ENCODE peak calls at places on chromosomes 7 and 10, in four cellular contexts. M is mammary epithelial cell, R is ascending aorta, J is dorsolateral prefrontal cortex. Q is an unnamed sample.

GRCh38 chr7:101632641-101633040 is 3.5 kb upstream of the MYL10 start:
- DNase-seq in M (no peak), R (no peak), J (no peak), Q (no peak)

GRCh38 chr10:22733992-22734391 is 19.6 kb upstream of the PIP4K2A start:
- DNase-seq in M (no peak), R (no peak), J (no peak), Q (no peak)

GRCh38 chr7:37031571-37032257 is 307.4 kb upstream of the AOAH start:
- DNase-seq in M (peak; percentile 97), R (peak; percentile 68), J (peak; percentile 87), Q (no peak)

GRCh38 chr7:99618726-99619125 is 2.0 kb downstream of the ZSCAN25 start:
- DNase-seq in M (peak; percentile 96), R (no peak), J (no peak), Q (no peak)

GRCh38 chr7:149799397-149800168 is 26.2 kb upstream of the ZNF467 start:
- DNase-seq in M (no peak), R (no peak), J (no peak), Q (peak; percentile 71)

GRCh38 chr10:34658934-34659333 is 156.2 kb downstream of the PARD3 start:
- DNase-seq in M (no peak), R (no peak), J (no peak), Q (no peak)

GRCh38 chr7:101605611-101606010 is 23.5 kb downstream of the MYL10 start:
- DNase-seq in M (no peak), R (no peak), J (no peak), Q (no peak)

GRCh38 chr7:108034586-108034985 is 31.6 kb upstream of the LAMB1 start:
- DNase-seq in M (no peak), R (no peak), J (no peak), Q (no peak)

GRCh38 chr7:48084727-48085432 is 4.2 kb upstream of the UPP1 start:
- DNase-seq in M (peak; percentile 98), R (peak; percentile 76), J (no peak), Q (peak; percentile 54)

GRCh38 chr7:2863461-2864066 is 19.5 kb upstream of the GNA12 start:
- DNase-seq in M (peak; percentile 92), R (peak; percentile 76), J (peak; percentile 34), Q (peak; percentile 21)

GRCh38 chr7:48962821-48963505 is 38.6 kb downstream of the CDC14C start:
- DNase-seq in M (no peak), R (no peak), J (no peak), Q (no peak)

GRCh38 chr10:80599424-80599847 is 61.7 kb downstream of the SH2D4B start:
- DNase-seq in M (peak; percentile 25), R (no peak), J (no peak), Q (peak; percentile 51)

GRCh38 chr10:67520924-67521520 is 175.0 kb downstream of the CTNNA3 start:
- DNase-seq in M (peak; percentile 42), R (no peak), J (peak; percentile 40), Q (no peak)

GRCh38 chr10:28892818-28893547 is 215.7 kb downstream of the BAMBI start:
- DNase-seq in M (peak; percentile 47), R (no peak), J (no peak), Q (no peak)

GRCh38 chr7:151763420-151763984 is 113.4 kb downstream of the PRKAG2 start:
- DNase-seq in M (no peak), R (no peak), J (no peak), Q (no peak)

GRCh38 chr7:29408841-29409243 is 154.8 kb upstream of the PRR15 start:
- DNase-seq in M (peak; percentile 70), R (no peak), J (peak; percentile 65), Q (peak; percentile 69)

GRCh38 chr10:61957806-61958205 is 56.3 kb downstream of the ARID5B start:
- DNase-seq in M (no peak), R (no peak), J (no peak), Q (no peak)

GRCh38 chr7:157585113-157585861 is 248.5 kb downstream of the DNAJB6 start:
- DNase-seq in M (no peak), R (no peak), J (no peak), Q (no peak)

GRCh38 chr10:120942806-120943413 is 91.7 kb downstream of the WDR11 start:
- DNase-seq in M (peak; percentile 67), R (no peak), J (peak; percentile 88), Q (peak; percentile 58)

GRCh38 chr10:32846974-32847373 is 111.1 kb downstream of the ITGB1 start:
- DNase-seq in M (no peak), R (no peak), J (no peak), Q (no peak)

GRCh38 chr7:45595809-45596664 is 21.9 kb downstream of the ADCY1 start:
- DNase-seq in M (no peak), R (no peak), J (no peak), Q (no peak)

GRCh38 chr10:97676770-97677581 is 10.1 kb downstream of the AVPI1 start:
- DNase-seq in M (peak; percentile 52), R (no peak), J (no peak), Q (peak; percentile 27)

GRCh38 chr10:61662794-61663259 is at the start of gene CABCOCO1:
- DNase-seq in M (peak; percentile 11), R (no peak), J (peak; percentile 60), Q (no peak)

GRCh38 chr7:36309716-36310115 is 79.9 kb upstream of the ANLN start:
- DNase-seq in M (no peak), R (no peak), J (no peak), Q (no peak)

GRCh38 chr10:77666821-77667220 is 29.2 kb upstream of the KCNMA1 start:
- DNase-seq in M (peak; percentile 39), R (no peak), J (no peak), Q (no peak)

GRCh38 chr7:151383638-151384351 is 26.0 kb downstream of the WDR86 start:
- DNase-seq in M (peak; percentile 72), R (no peak), J (no peak), Q (no peak)

GRCh38 chr10:125091891-125092290 is 68.5 kb downstream of the CTBP2 start:
- DNase-seq in M (no peak), R (no peak), J (no peak), Q (no peak)

GRCh38 chr10:77131214-77131613 is 506.4 kb downstream of the KCNMA1 start:
- DNase-seq in M (peak; percentile 77), R (no peak), J (no peak), Q (no peak)

GRCh38 chr7:44309271-44310091 is 15.9 kb downstream of the CAMK2B start:
- DNase-seq in M (no peak), R (no peak), J (no peak), Q (peak; percentile 33)

GRCh38 chr7:14507617-14508016 is 394.9 kb downstream of the DGKB start:
- DNase-seq in M (peak; percentile 94), R (no peak), J (no peak), Q (no peak)

GRCh38 chr7:20435305-20435704 is 104.6 kb downstream of the ITGB8 start:
- DNase-seq in M (no peak), R (no peak), J (no peak), Q (no peak)

GRCh38 chr10:71081912-71082311 is 130.5 kb upstream of the UNC5B start:
- DNase-seq in M (no peak), R (no peak), J (no peak), Q (no peak)

GRCh38 chr7:151113344-151114150 is 27.3 kb downstream of the AGAP3 start:
- DNase-seq in M (peak; percentile 88), R (no peak), J (no peak), Q (no peak)

GRCh38 chr7:46028246-46028645 is 107.2 kb upstream of the IGFBP3 start:
- DNase-seq in M (no peak), R (no peak), J (no peak), Q (no peak)

GRCh38 chr7:82598958-82599357 is 155.4 kb upstream of the CACNA2D1 start:
- DNase-seq in M (peak; percentile 33), R (no peak), J (no peak), Q (no peak)

GRCh38 chr7:143381427-143382125 is 431 bp downstream of the ZYX start:
- DNase-seq in M (peak; percentile 54), R (no peak), J (peak; percentile 69), Q (no peak)

GRCh38 chr10:131996508-131997365 is 15.0 kb upstream of the BNIP3 start:
- DNase-seq in M (no peak), R (no peak), J (peak; percentile 44), Q (no peak)

GRCh38 chr7:29345590-29345989 is 151.0 kb downstream of the CHN2 start:
- DNase-seq in M (peak; percentile 29), R (no peak), J (peak; percentile 78), Q (peak; percentile 55)

GRCh38 chr7:108497082-108497725 is 28.7 kb downstream of the PNPLA8 start:
- DNase-seq in M (peak; percentile 42), R (no peak), J (peak; percentile 58), Q (peak; percentile 18)

DNA sequence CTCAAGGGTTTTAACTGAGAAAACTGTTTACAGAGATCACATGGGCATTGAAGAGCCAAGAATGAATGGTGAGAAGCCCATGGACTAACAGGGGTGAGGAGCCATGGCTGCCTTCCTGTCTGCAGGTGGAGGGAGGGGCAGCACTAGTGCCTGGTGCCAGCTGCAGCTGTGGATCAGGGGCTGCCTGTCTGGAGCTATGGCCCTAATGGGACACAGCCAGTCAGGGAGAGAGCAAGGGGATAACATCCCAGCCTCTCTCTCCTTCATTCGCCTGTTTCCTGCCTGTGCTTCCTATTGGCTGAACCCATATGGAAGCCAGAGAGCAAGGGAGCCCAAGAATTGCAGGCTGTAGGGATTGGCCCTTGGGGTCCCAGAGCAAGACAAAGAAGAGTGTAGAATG is 125.8 kb upstream of the GAD2 start:
- DNase-seq in M (no peak), R (no peak), J (no peak), Q (no peak)
- H3K4me3 ChIP-seq in M (no peak overlapping the region), R (no peak overlapping the region), J (no peak overlapping the region), Q (no peak overlapping the region)

GRCh38 chr10:36256905-36257304 is 614.8 kb upstream of the FZD8 start:
- DNase-seq in M (peak; percentile 68), R (no peak), J (no peak), Q (no peak)
- TF ChIP-seq CTCF in M (no peak), R (no peak), J (no peak), Q (no peak)

GRCh38 chr10:99661370-99661749 is 2.1 kb downstream of the ENTPD7 start:
- DNase-seq in M (peak; percentile 94), R (no peak), J (no peak), Q (no peak)
- H3K4me3 ChIP-seq in M (peak overlapping the region; percentile 84), R (no peak overlapping the region), J (no peak overlapping the region), Q (no peak overlapping the region)

DNA sequence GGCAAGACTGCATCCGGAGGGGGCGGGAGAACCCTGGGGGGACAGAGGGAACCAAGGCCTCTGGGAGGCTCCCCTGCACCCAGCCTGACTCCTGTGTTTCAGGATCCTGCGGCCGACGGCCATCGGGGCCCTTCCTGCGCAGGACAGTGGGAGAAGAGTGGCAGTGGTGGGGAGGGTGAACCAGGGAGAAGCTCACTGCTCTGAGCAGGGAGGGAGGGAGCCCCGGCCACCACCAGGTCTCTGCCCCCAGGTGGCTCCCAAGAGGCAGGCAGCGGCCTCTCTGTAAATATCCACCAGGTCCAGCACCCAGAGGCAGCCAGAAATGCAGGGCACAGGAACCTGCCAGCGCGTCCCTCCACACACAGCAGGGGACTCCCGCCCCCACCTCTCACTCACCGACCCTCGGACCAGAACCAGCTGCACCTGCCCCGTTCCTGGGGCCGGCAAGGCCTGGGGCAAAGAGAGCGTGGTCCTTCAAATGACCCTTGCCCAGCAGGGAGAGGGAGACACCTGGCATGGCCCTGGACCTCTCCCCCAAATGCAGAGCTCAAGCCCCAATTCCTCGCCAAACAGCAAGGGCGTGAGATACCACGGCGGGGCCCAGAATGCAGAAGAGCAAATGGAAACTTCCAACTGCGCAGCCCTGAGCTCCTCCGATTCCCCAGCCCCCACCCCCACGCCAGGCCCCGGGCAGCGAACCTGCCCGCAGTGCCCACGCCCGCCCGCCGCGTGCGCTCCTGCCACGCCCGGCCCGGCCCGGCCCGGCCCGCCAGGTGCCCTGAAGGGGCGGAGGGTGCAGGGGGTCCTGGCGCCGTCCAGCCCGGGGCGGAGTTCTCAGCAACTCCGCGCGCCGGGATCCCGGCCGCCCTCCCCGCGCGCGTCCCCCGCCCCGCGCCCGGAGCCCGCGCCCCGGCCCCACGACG is 805 bp downstream of the RASGEF1A start:
- DNase-seq in M (peak; percentile 26), R (no peak), J (peak; percentile 30), Q (peak; percentile 52)
- TF ChIP-seq CTCF in M (peak; percentile 48), R (no peak), J (no peak), Q (no peak)

GRCh38 chr7:155206286-155207020 is 91.2 kb upstream of the INSIG1 start:
- DNase-seq in M (no peak), R (peak; percentile 35), J (no peak), Q (peak; percentile 28)
- H3K4me3 ChIP-seq in M (no peak overlapping the region), R (peak overlapping the region; percentile 15), J (no peak overlapping the region), Q (peak overlapping the region; percentile 59)